ENCODE peak calls at places on chromosome 13, in seven cellular contexts. One of them, this sample, is unnamed.

GRCh38 chr13:100542546-100543156 is 45.9 kb downstream of the GGACT start:
- DNase-seq in SK-N-SH: no peak
- DNase-seq in lower lobe of right lung: no peak
- DNase-seq in fibroblast of lung: peak; percentile 76
- DNase-seq in Panc1: no peak
- DNase-seq in BE2C: no peak
- DNase-seq in upper lobe of right lung: no peak
- DNase-seq in this sample: peak; percentile 61

GRCh38 chr13:94305463-94305862 is 174.0 kb downstream of the DCT start:
- DNase-seq in SK-N-SH: no peak
- DNase-seq in lower lobe of right lung: no peak
- DNase-seq in fibroblast of lung: peak; percentile 94
- DNase-seq in Panc1: no peak
- DNase-seq in BE2C: no peak
- DNase-seq in upper lobe of right lung: no peak
- DNase-seq in this sample: no peak

GRCh38 chr13:102566513-102566912 is 30.3 kb upstream of the TPP2 start:
- DNase-seq in SK-N-SH: no peak
- DNase-seq in lower lobe of right lung: no peak
- DNase-seq in fibroblast of lung: no peak
- DNase-seq in Panc1: no peak
- DNase-seq in BE2C: no peak
- DNase-seq in upper lobe of right lung: no peak
- DNase-seq in this sample: no peak

GRCh38 chr13:30862707-30863106 is 43.4 kb upstream of the MEDAG start:
- DNase-seq in SK-N-SH: no peak
- DNase-seq in lower lobe of right lung: peak; percentile 56
- DNase-seq in fibroblast of lung: no peak
- DNase-seq in Panc1: no peak
- DNase-seq in BE2C: peak; percentile 53
- DNase-seq in upper lobe of right lung: peak; percentile 70
- DNase-seq in this sample: peak; percentile 30

GRCh38 chr13:76723551-76724232 is 162.5 kb downstream of the KCTD12 start:
- DNase-seq in SK-N-SH: no peak
- DNase-seq in lower lobe of right lung: peak; percentile 55
- DNase-seq in fibroblast of lung: peak; percentile 58
- DNase-seq in Panc1: no peak
- DNase-seq in BE2C: no peak
- DNase-seq in upper lobe of right lung: no peak
- DNase-seq in this sample: peak; percentile 47

GRCh38 chr13:49185264-49185663 is 34.9 kb upstream of the MLNR start:
- DNase-seq in SK-N-SH: no peak
- DNase-seq in lower lobe of right lung: no peak
- DNase-seq in fibroblast of lung: no peak
- DNase-seq in Panc1: no peak
- DNase-seq in BE2C: no peak
- DNase-seq in upper lobe of right lung: no peak
- DNase-seq in this sample: no peak

GRCh38 chr13:40613192-40613818 is 53.1 kb downstream of the FOXO1 start:
- DNase-seq in SK-N-SH: no peak
- DNase-seq in lower lobe of right lung: no peak
- DNase-seq in fibroblast of lung: no peak
- DNase-seq in Panc1: no peak
- DNase-seq in BE2C: no peak
- DNase-seq in upper lobe of right lung: no peak
- DNase-seq in this sample: no peak

GRCh38 chr13:107866666-107867623 is 348.4 kb downstream of the LIG4 start:
- DNase-seq in SK-N-SH: peak; percentile 80
- DNase-seq in lower lobe of right lung: no peak
- DNase-seq in fibroblast of lung: peak; percentile 60
- DNase-seq in Panc1: no peak
- DNase-seq in BE2C: peak; percentile 73
- DNase-seq in upper lobe of right lung: peak; percentile 66
- DNase-seq in this sample: peak; percentile 64

GRCh38 chr13:110262944-110263343 is 44.0 kb downstream of the COL4A1 start:
- DNase-seq in SK-N-SH: no peak
- DNase-seq in lower lobe of right lung: no peak
- DNase-seq in fibroblast of lung: no peak
- DNase-seq in Panc1: no peak
- DNase-seq in BE2C: no peak
- DNase-seq in upper lobe of right lung: no peak
- DNase-seq in this sample: no peak

GRCh38 chr13:79387853-79388252 is 18.2 kb downstream of the RBM26 start:
- DNase-seq in SK-N-SH: no peak
- DNase-seq in lower lobe of right lung: no peak
- DNase-seq in fibroblast of lung: no peak
- DNase-seq in Panc1: no peak
- DNase-seq in BE2C: no peak
- DNase-seq in upper lobe of right lung: no peak
- DNase-seq in this sample: no peak

GRCh38 chr13:38417727-38418126 is 68.1 kb downstream of the UFM1 start:
- DNase-seq in SK-N-SH: peak; percentile 14
- DNase-seq in lower lobe of right lung: no peak
- DNase-seq in fibroblast of lung: peak; percentile 19
- DNase-seq in Panc1: no peak
- DNase-seq in BE2C: peak; percentile 8
- DNase-seq in upper lobe of right lung: no peak
- DNase-seq in this sample: peak; percentile 60

GRCh38 chr13:69683921-69684663 is 423.5 kb upstream of the ATXN8OS start:
- DNase-seq in SK-N-SH: no peak
- DNase-seq in lower lobe of right lung: no peak
- DNase-seq in fibroblast of lung: no peak
- DNase-seq in Panc1: no peak
- DNase-seq in BE2C: peak; percentile 22
- DNase-seq in upper lobe of right lung: no peak
- DNase-seq in this sample: no peak

GRCh38 chr13:94344126-94344863 is 135.2 kb downstream of the DCT start:
- DNase-seq in SK-N-SH: no peak
- DNase-seq in lower lobe of right lung: no peak
- DNase-seq in fibroblast of lung: no peak
- DNase-seq in Panc1: no peak
- DNase-seq in BE2C: no peak
- DNase-seq in upper lobe of right lung: no peak
- DNase-seq in this sample: peak; percentile 85

GRCh38 chr13:42420304-42420703 is 148.4 kb downstream of the AKAP11 start:
- DNase-seq in SK-N-SH: no peak
- DNase-seq in lower lobe of right lung: no peak
- DNase-seq in fibroblast of lung: no peak
- DNase-seq in Panc1: no peak
- DNase-seq in BE2C: no peak
- DNase-seq in upper lobe of right lung: no peak
- DNase-seq in this sample: no peak

GRCh38 chr13:60370343-60370742 is 26.7 kb upstream of the TDRD3 start:
- DNase-seq in SK-N-SH: no peak
- DNase-seq in lower lobe of right lung: no peak
- DNase-seq in fibroblast of lung: no peak
- DNase-seq in Panc1: no peak
- DNase-seq in BE2C: no peak
- DNase-seq in upper lobe of right lung: no peak
- DNase-seq in this sample: no peak

GRCh38 chr13:106348032-106348431 is 187.4 kb downstream of the EFNB2 start:
- DNase-seq in SK-N-SH: no peak
- DNase-seq in lower lobe of right lung: no peak
- DNase-seq in fibroblast of lung: peak; percentile 44
- DNase-seq in Panc1: no peak
- DNase-seq in BE2C: no peak
- DNase-seq in upper lobe of right lung: no peak
- DNase-seq in this sample: peak; percentile 66

GRCh38 chr13:61277088-61277487 is 138.6 kb downstream of the PCDH20 start:
- DNase-seq in SK-N-SH: no peak
- DNase-seq in lower lobe of right lung: no peak
- DNase-seq in fibroblast of lung: no peak
- DNase-seq in Panc1: no peak
- DNase-seq in BE2C: no peak
- DNase-seq in upper lobe of right lung: no peak
- DNase-seq in this sample: no peak

DNA sequence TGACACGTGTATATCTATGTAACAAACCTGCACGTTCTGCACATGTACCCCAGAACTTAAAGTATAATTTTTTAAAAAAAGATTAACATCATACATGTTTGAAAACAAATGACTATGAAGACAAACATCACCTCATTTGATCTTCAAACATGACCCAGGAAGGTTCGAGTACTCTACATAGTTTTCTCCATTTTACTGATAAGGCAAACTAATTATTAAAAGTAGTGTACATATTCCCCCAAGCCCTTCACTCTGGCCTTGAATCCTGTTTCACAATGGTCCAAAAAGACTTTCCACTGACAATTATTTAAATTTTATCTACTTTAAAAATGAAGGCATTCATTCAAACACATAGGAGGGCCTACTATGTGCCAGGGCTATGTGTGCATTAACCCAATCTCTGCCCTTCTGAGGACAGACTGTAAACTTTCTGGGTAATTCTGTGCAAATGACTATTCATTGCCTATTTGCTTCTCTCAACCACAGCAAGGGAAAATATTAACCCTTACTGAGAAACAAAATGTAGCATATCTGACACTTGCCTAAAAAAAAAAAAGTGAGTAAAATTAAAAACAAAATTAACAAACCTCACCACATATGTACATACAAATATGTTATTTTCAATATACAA is 22.1 kb downstream of the ATP7B start:
- DNase-seq in SK-N-SH: no peak
- DNase-seq in lower lobe of right lung: no peak
- DNase-seq in fibroblast of lung: no peak
- DNase-seq in Panc1: no peak
- DNase-seq in BE2C: no peak
- DNase-seq in upper lobe of right lung: no peak
- DNase-seq in this sample: no peak
- TF ChIP-seq CTCF in SK-N-SH: no peak
- TF ChIP-seq CTCF in lower lobe of right lung: no peak
- TF ChIP-seq CTCF in fibroblast of lung: no peak
- TF ChIP-seq CTCF in Panc1: no peak
- TF ChIP-seq CTCF in BE2C: no peak
- TF ChIP-seq CTCF in upper lobe of right lung: no peak
- TF ChIP-seq CTCF in this sample: no peak

GRCh38 chr13:98537740-98538139 is 39.2 kb downstream of the STK24 start:
- DNase-seq in SK-N-SH: no peak
- DNase-seq in lower lobe of right lung: no peak
- DNase-seq in fibroblast of lung: no peak
- DNase-seq in Panc1: no peak
- DNase-seq in BE2C: no peak
- DNase-seq in upper lobe of right lung: no peak
- DNase-seq in this sample: no peak
- H3K4me1 ChIP-seq in SK-N-SH: peaks cover 50% of the 10 kb centered on the region
- H3K4me1 ChIP-seq in lower lobe of right lung: peaks cover 73% of the 10 kb centered on the region
- H3K4me1 ChIP-seq in fibroblast of lung: peaks cover 16% of the 10 kb centered on the region
- H3K4me1 ChIP-seq in Panc1: peaks cover 12% of the 10 kb centered on the region
- H3K4me1 ChIP-seq in BE2C: peaks cover 14% of the 10 kb centered on the region
- H3K4me1 ChIP-seq in upper lobe of right lung: peaks cover 49% of the 10 kb centered on the region
- H3K4me1 ChIP-seq in this sample: peaks cover 41% of the 10 kb centered on the region

GRCh38 chr13:82681535-82681934 is 1200.7 kb downstream of the SLITRK1 start:
- DNase-seq in SK-N-SH: no peak
- DNase-seq in lower lobe of right lung: no peak
- DNase-seq in fibroblast of lung: no peak
- DNase-seq in Panc1: no peak
- DNase-seq in BE2C: no peak
- DNase-seq in upper lobe of right lung: no peak
- DNase-seq in this sample: no peak
- TF ChIP-seq CTCF in SK-N-SH: no peak
- TF ChIP-seq CTCF in lower lobe of right lung: no peak
- TF ChIP-seq CTCF in fibroblast of lung: no peak
- TF ChIP-seq CTCF in Panc1: no peak
- TF ChIP-seq CTCF in BE2C: no peak
- TF ChIP-seq CTCF in upper lobe of right lung: no peak
- TF ChIP-seq CTCF in this sample: no peak

DNA sequence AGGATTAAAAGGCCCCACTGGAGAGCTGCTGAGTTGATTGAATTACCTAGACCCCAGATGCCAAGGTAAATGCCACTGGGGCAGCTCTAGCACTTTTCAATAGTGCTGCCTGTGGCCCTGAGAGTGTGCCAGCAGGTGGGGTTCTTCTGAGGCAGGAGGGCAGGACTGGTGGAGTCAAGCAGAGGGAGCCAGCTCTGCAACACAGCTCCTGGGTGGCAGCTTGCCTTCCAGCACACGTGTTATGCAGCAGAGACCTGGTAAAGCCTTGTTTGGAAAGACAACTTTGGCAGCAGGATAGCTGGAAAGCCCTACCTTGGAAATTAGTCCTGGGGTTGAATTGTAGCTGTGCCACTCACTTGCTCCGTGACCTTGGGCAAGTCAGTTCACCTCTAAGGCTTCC is 306.6 kb downstream of the ATP8A2 start:
- DNase-seq in SK-N-SH: no peak
- DNase-seq in lower lobe of right lung: no peak
- DNase-seq in fibroblast of lung: no peak
- DNase-seq in Panc1: no peak
- DNase-seq in BE2C: no peak
- DNase-seq in upper lobe of right lung: no peak
- DNase-seq in this sample: no peak
- H3K4me1 ChIP-seq in SK-N-SH: peaks cover 2% of the 10 kb centered on the region
- H3K4me1 ChIP-seq in lower lobe of right lung: no peaks in the 10 kb centered on the region
- H3K4me1 ChIP-seq in fibroblast of lung: no peaks in the 10 kb centered on the region
- H3K4me1 ChIP-seq in Panc1: no peaks in the 10 kb centered on the region
- H3K4me1 ChIP-seq in BE2C: no peaks in the 10 kb centered on the region
- H3K4me1 ChIP-seq in upper lobe of right lung: no peaks in the 10 kb centered on the region
- H3K4me1 ChIP-seq in this sample: peaks cover 9% of the 10 kb centered on the region

DNA sequence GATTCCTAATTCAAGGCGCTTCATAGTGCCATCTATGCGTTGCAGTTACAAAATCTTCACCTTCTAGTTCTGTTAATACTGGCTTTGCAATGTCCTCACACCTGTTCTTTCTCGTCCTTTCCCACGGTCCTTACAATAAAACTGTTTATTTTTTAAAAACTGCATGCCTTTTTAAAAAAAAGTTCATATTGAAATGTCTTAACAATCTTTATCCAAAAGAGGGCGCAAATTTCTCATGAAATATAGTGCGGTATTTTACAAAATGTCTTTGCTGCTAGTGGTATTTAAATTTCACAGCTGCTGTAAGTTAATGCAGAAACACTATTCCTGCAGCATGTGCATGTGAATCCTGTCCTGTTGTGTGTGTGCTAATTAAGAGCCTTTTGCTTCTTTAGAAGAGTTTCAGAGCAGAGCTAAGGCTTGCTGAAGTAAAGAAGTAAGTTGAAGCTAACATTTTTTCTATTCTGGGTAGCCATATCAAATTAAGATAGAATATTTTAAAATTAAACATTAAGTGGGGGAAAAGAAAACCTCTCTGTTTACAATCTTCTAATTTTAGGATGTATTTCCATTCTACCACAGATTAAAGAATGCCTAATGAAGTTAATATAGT is 15.8 kb upstream of the CLDN10 start:
- DNase-seq in SK-N-SH: no peak
- DNase-seq in lower lobe of right lung: no peak
- DNase-seq in fibroblast of lung: peak; percentile 67
- DNase-seq in Panc1: no peak
- DNase-seq in BE2C: no peak
- DNase-seq in upper lobe of right lung: no peak
- DNase-seq in this sample: peak; percentile 45
- TF ChIP-seq CTCF in SK-N-SH: peak; percentile 72
- TF ChIP-seq CTCF in lower lobe of right lung: peak; percentile 48
- TF ChIP-seq CTCF in fibroblast of lung: no peak
- TF ChIP-seq CTCF in Panc1: peak; percentile 48
- TF ChIP-seq CTCF in BE2C: peak; percentile 40
- TF ChIP-seq CTCF in upper lobe of right lung: peak; percentile 49
- TF ChIP-seq CTCF in this sample: peak; percentile 69

DNA sequence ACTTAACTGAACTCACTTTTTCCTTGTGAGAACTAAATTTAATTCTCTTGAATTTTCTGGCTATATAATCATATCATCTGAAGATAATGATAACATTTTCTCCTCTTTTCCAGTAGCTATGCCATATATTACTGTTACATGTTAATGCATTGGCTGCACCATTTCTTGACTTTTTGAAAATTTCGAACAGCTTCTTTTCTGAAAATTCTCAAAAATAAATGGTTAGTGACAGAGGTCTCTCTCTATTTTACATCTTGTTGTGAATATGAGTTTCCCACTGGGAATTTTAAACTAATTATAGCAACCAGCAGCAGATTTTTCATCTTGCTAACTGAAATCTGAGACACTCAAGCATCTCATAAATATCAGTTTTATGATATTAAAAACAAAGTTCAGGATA is 30.6 kb downstream of the MBNL2 start:
- DNase-seq in SK-N-SH: no peak
- DNase-seq in lower lobe of right lung: no peak
- DNase-seq in fibroblast of lung: no peak
- DNase-seq in Panc1: no peak
- DNase-seq in BE2C: no peak
- DNase-seq in upper lobe of right lung: no peak
- DNase-seq in this sample: no peak
- H3K4me1 ChIP-seq in SK-N-SH: peaks cover 12% of the 10 kb centered on the region
- H3K4me1 ChIP-seq in lower lobe of right lung: peaks cover 66% of the 10 kb centered on the region
- H3K4me1 ChIP-seq in fibroblast of lung: peaks cover 29% of the 10 kb centered on the region
- H3K4me1 ChIP-seq in Panc1: peaks cover 91% of the 10 kb centered on the region
- H3K4me1 ChIP-seq in BE2C: peaks cover 42% of the 10 kb centered on the region
- H3K4me1 ChIP-seq in upper lobe of right lung: peaks cover 62% of the 10 kb centered on the region
- H3K4me1 ChIP-seq in this sample: peaks cover 37% of the 10 kb centered on the region

This sample was measured in GM23338.